ENCODE peak calls at places on chromosomes 7 and 10, in nine cellular contexts. Z is Panc1; G is activated T-cell treated with anti-CD3 and anti-CD28 coated beads for 1 hour; R is H7; X is ACHN; U is G401; H is H54; A is stimulated activated CD4-positive, alpha-beta T cell treated with anti-CD3 and anti-CD28 coated beads, Interleukin-4, amount 100 ng/mL, for 4 hours; F is mucosa of gallbladder. N is an unnamed sample.

GRCh38 chr7:15389073-15389472 is 172.7 kb downstream of the AGMO start:
- DNase-seq in H (no peak), G (no peak), F (no peak), R (no peak), X (no peak), U (no peak), A (no peak), Z (no peak), N (no peak)

GRCh38 chr10:6621536-6621935 is 41.5 kb upstream of the PRKCQ start:
- DNase-seq in H (no peak), F (no peak), R (no peak), A (no peak), Z (no peak), U (no peak), X (no peak), G (no peak), N (no peak)

GRCh38 chr7:132815696-132816334 is 239.5 kb upstream of the PLXNA4 start:
- DNase-seq in F (no peak), A (no peak), H (no peak), R (no peak), G (no peak), X (peak; percentile 53), Z (no peak), U (peak; percentile 55), N (no peak)

GRCh38 chr7:28575241-28575643 is 162.9 kb downstream of the CREB5 start:
- DNase-seq in X (no peak), G (no peak), U (no peak), Z (no peak), F (no peak), A (no peak), R (no peak), H (no peak), N (no peak)

GRCh38 chr10:130244928-130245495 is 108.8 kb downstream of the GLRX3 start:
- DNase-seq in U (no peak), R (no peak), A (no peak), G (no peak), X (no peak), Z (no peak), F (no peak), H (no peak), N (no peak)

GRCh38 chr7:37320140-37320839 is 128.4 kb downstream of the ELMO1 start:
- DNase-seq in H (no peak), U (no peak), Z (no peak), A (no peak), X (no peak), G (no peak), R (no peak), F (no peak), N (no peak)

GRCh38 chr10:119653209-119653608 is 2.0 kb downstream of the BAG3 start:
- DNase-seq in X (no peak), F (no peak), U (peak; percentile 30), A (no peak), G (no peak), H (no peak), Z (no peak), R (no peak), N (no peak)

GRCh38 chr10:682931-683447 is 6.5 kb downstream of the DIP2C start:
- DNase-seq in F (no peak), Z (peak; percentile 48), X (peak; percentile 12), U (no peak), R (peak; percentile 51), G (no peak), H (no peak), A (no peak), N (no peak)

GRCh38 chr7:85184599-85185354 is 2.1 kb downstream of the SEMA3D start:
- DNase-seq in X (no peak), F (no peak), Z (no peak), A (no peak), R (peak; percentile 65), G (no peak), H (no peak), U (no peak), N (no peak)

GRCh38 chr7:155975490-155975889 is 163.2 kb upstream of the SHH start:
- DNase-seq in F (no peak), R (no peak), X (no peak), G (no peak), U (no peak), Z (no peak), H (no peak), A (no peak), N (no peak)

GRCh38 chr7:139494835-139495568 is 11.5 kb upstream of the KLRG2 start:
- DNase-seq in X (no peak), A (no peak), U (no peak), G (no peak), F (no peak), Z (no peak), R (no peak), H (no peak), N (no peak)

GRCh38 chr7:98358706-98359105 is 42.2 kb downstream of the BAIAP2L1 start:
- DNase-seq in H (no peak), X (no peak), G (no peak), R (no peak), U (no peak), Z (no peak), F (no peak), A (no peak), N (no peak)

GRCh38 chr7:99539213-99539811 is 12.6 kb downstream of the FAM200A start:
- DNase-seq in U (no peak), G (no peak), A (no peak), Z (no peak), X (no peak), F (no peak), R (no peak), H (no peak), N (no peak)

GRCh38 chr7:129923709-129924108 is 29.1 kb downstream of the UBE2H start:
- DNase-seq in U (no peak), G (no peak), F (no peak), H (peak; percentile 24), A (no peak), R (no peak), Z (no peak), X (peak; percentile 91), N (no peak)

GRCh38 chr7:55192718-55193117 is 172.4 kb upstream of the LANCL2 start:
- DNase-seq in R (no peak), X (no peak), H (no peak), F (no peak), G (no peak), U (no peak), Z (no peak), A (no peak), N (no peak)

GRCh38 chr7:158268851-158269535 is 318.6 kb downstream of the PTPRN2 start:
- DNase-seq in F (no peak), H (no peak), U (no peak), X (no peak), R (peak; percentile 56), Z (no peak), A (no peak), G (no peak), N (no peak)

GRCh38 chr10:4683838-4684237 is 142.2 kb upstream of the AKR1E2 start:
- DNase-seq in G (no peak), X (no peak), U (no peak), R (no peak), F (no peak), A (no peak), Z (no peak), H (no peak), N (no peak)

GRCh38 chr10:68192113-68192512 is 39.8 kb downstream of the ATOH7 start:
- DNase-seq in R (no peak), Z (no peak), A (no peak), F (no peak), U (no peak), G (no peak), X (no peak), H (no peak), N (no peak)

GRCh38 chr7:38584443-38585210 is 46.5 kb downstream of the AMPH start:
- DNase-seq in U (peak; percentile 88), X (peak; percentile 76), Z (no peak), G (no peak), R (no peak), A (no peak), H (peak; percentile 49), F (no peak), N (no peak)

GRCh38 chr7:103680161-103681144 is 234.4 kb upstream of the SLC26A5 start:
- DNase-seq in U (no peak), F (no peak), R (no peak), G (no peak), A (no peak), H (no peak), X (no peak), Z (no peak), N (no peak)

GRCh38 chr7:6106140-6106904 is 75.1 kb downstream of the ANKRD61 start:
- DNase-seq in H (peak; percentile 55), G (no peak), F (no peak), A (no peak), R (no peak), X (peak; percentile 79), Z (no peak), U (peak; percentile 19), N (no peak)

GRCh38 chr10:35398355-35398754 is 62.0 kb downstream of the CCNY start:
- DNase-seq in F (no peak), G (no peak), U (peak; percentile 45), H (no peak), X (no peak), A (no peak), Z (no peak), R (no peak), N (no peak)

GRCh38 chr7:113636727-113637421 is 281.9 kb downstream of the PPP1R3A start:
- DNase-seq in Z (no peak), A (no peak), G (no peak), H (no peak), U (no peak), X (no peak), F (no peak), R (no peak), N (peak; percentile 66)